ENCODE peak calls at places on chromosome 22, in six cellular contexts. R is progenitor cell of endocrine pancreas; C is LoVo; O is NCI-H2171; Y is activated T-helper 9 cell treated with anti-CD3 and anti-CD28 coated beads, Interleukin-2, amount 50 U/mL, for 16 hours; T is AG20443. N is an unnamed sample.

GRCh38 chr22:39221999-39222686 is 22.6 kb downstream of the PDGFB start:
- DNase-seq in O (no peak), R (no peak), T (no peak), Y (no peak), C (no peak), N (no peak)

GRCh38 chr22:50399751-50400331 is 56.7 kb downstream of the PPP6R2 start:
- DNase-seq in Y (no peak), O (no peak), C (peak), T (peak), R (no peak), N (no peak)

GRCh38 chr22:40276877-40277823 is 69.2 kb upstream of the ADSL start:
- DNase-seq in Y (no peak), O (no peak), T (peak), R (no peak), C (no peak), N (no peak)

GRCh38 chr22:46686221-46686872 is 51.7 kb downstream of the CERK start:
- DNase-seq in Y (no peak), R (no peak), O (no peak), C (no peak), T (no peak), N (no peak)

GRCh38 chr22:49026476-49027121 is 801.1 kb downstream of the BRD1 start:
- DNase-seq in O (peak), Y (no peak), R (no peak), T (no peak), C (no peak), N (no peak)

GRCh38 chr22:35883028-35883620 is 145.5 kb downstream of the RBFOX2 start:
- DNase-seq in T (peak), O (no peak), C (peak), R (no peak), Y (no peak), N (no peak)

GRCh38 chr22:16783930-16784354 is 41.3 kb downstream of the XKR3 start:
- DNase-seq in O (no peak), Y (no peak), C (peak), T (peak), R (no peak), N (no peak)

GRCh38 chr22:37464181-37464580 is 22.0 kb downstream of the MFNG start:
- DNase-seq in T (no peak), R (no peak), C (no peak), Y (no peak), O (peak), N (no peak)

GRCh38 chr22:19666663-19667593 is 47.4 kb upstream of the SEPTIN5 start:
- DNase-seq in R (no peak), C (no peak), T (no peak), Y (no peak), O (no peak), N (no peak)

GRCh38 chr22:43826142-43827093 is 14.3 kb upstream of the EFCAB6 start:
- DNase-seq in O (peak), R (no peak), C (no peak), T (peak), Y (no peak), N (no peak)

GRCh38 chr22:25420925-25421904 is 143.3 kb upstream of the GRK3 start:
- DNase-seq in O (peak), R (no peak), T (no peak), Y (no peak), C (no peak), N (no peak)

GRCh38 chr22:23877566-23877965 is 16.6 kb upstream of the MIF start:
- DNase-seq in C (no peak), O (no peak), T (no peak), Y (no peak), R (no peak), N (no peak)

GRCh38 chr22:38419121-38419863 is 35.7 kb downstream of the KCNJ4 start:
- DNase-seq in R (no peak), C (no peak), O (no peak), Y (no peak), T (no peak), N (no peak)

GRCh38 chr22:49807780-49808708 is 19.6 kb downstream of the BRD1 start:
- DNase-seq in T (no peak), Y (no peak), C (no peak), R (no peak), O (no peak), N (no peak)

GRCh38 chr22:50527921-50528681 is 1.7 kb downstream of the TYMP start:
- DNase-seq in Y (no peak), O (no peak), R (no peak), T (no peak), C (no peak), N (no peak)

GRCh38 chr22:23801886-23802377 is 15.2 kb downstream of the SMARCB1 start:
- DNase-seq in O (no peak), R (no peak), C (no peak), T (no peak), Y (no peak), N (no peak)

GRCh38 chr22:30813936-30814335 is 119.3 kb downstream of the OSBP2 start:
- DNase-seq in O (no peak), Y (no peak), C (no peak), T (no peak), R (no peak), N (no peak)

GRCh38 chr22:37967637-37968451 is 14.3 kb downstream of the POLR2F start:
- DNase-seq in O (no peak), R (no peak), T (no peak), Y (no peak), C (no peak), N (no peak)

GRCh38 chr22:46066691-46067090 is 83.6 kb upstream of the PPARA start:
- DNase-seq in Y (no peak), R (no peak), C (no peak), T (no peak), O (no peak), N (no peak)

GRCh38 chr22:45284705-45285305 is at the start of gene UPK3A:
- DNase-seq in Y (peak), R (peak), T (peak), C (peak), O (no peak), N (no peak)

GRCh38 chr22:27726726-27727449 is 74.7 kb downstream of the MN1 start:
- DNase-seq in R (no peak), Y (no peak), O (peak), C (peak), T (peak), N (no peak)

GRCh38 chr22:46770151-46770641 is 7.7 kb downstream of the TBC1D22A start:
- DNase-seq in R (no peak), T (no peak), O (no peak), C (no peak), Y (no peak), N (no peak)

GRCh38 chr22:27750866-27751265 is 50.7 kb downstream of the MN1 start:
- DNase-seq in O (no peak), Y (no peak), C (no peak), R (no peak), T (no peak), N (no peak)

N was measured in T1000.